ENCODE peak calls at places on chromosomes 4 and X, in six cellular contexts. One of them, this sample, is unnamed.

GRCh38 chrX:153321381-153322105 is at the start of gene PNMA6F:
- DNase-seq in fibroblast of pulmonary artery: no peak
- DNase-seq in WTC11: no peak
- DNase-seq in transverse colon: no peak
- DNase-seq in IMR-90: no peak
- DNase-seq in GM20000: no peak
- DNase-seq in this sample: no peak

GRCh38 chr4:54152846-54153600 is 53.1 kb downstream of the GSX2 start:
- DNase-seq in fibroblast of pulmonary artery: peak; percentile 50
- DNase-seq in WTC11: no peak
- DNase-seq in transverse colon: no peak
- DNase-seq in IMR-90: peak; percentile 63
- DNase-seq in GM20000: no peak
- DNase-seq in this sample: no peak

GRCh38 chrX:109274806-109275205 is 207.1 kb downstream of the GUCY2F start:
- DNase-seq in fibroblast of pulmonary artery: no peak
- DNase-seq in WTC11: no peak
- DNase-seq in transverse colon: no peak
- DNase-seq in IMR-90: no peak
- DNase-seq in GM20000: no peak
- DNase-seq in this sample: no peak

GRCh38 chr4:88981993-88982392 is 75.0 kb downstream of the FAM13A start:
- DNase-seq in fibroblast of pulmonary artery: no peak
- DNase-seq in WTC11: no peak
- DNase-seq in transverse colon: no peak
- DNase-seq in IMR-90: no peak
- DNase-seq in GM20000: no peak
- DNase-seq in this sample: no peak

GRCh38 chr4:2135083-2135482 is 76.0 kb downstream of the NAT8L start:
- DNase-seq in fibroblast of pulmonary artery: peak; percentile 72
- DNase-seq in WTC11: no peak
- DNase-seq in transverse colon: peak; percentile 15
- DNase-seq in IMR-90: peak; percentile 49
- DNase-seq in GM20000: no peak
- DNase-seq in this sample: peak; percentile 62

GRCh38 chr4:151565583-151565982 is 156.6 kb downstream of the FHIP1A start:
- DNase-seq in fibroblast of pulmonary artery: no peak
- DNase-seq in WTC11: no peak
- DNase-seq in transverse colon: no peak
- DNase-seq in IMR-90: no peak
- DNase-seq in GM20000: no peak
- DNase-seq in this sample: no peak

GRCh38 chr4:16264798-16265197 is 38.5 kb upstream of the TAPT1 start:
- DNase-seq in fibroblast of pulmonary artery: peak; percentile 73
- DNase-seq in WTC11: no peak
- DNase-seq in transverse colon: no peak
- DNase-seq in IMR-90: peak; percentile 58
- DNase-seq in GM20000: peak; percentile 57
- DNase-seq in this sample: peak; percentile 10

GRCh38 chrX:13828392-13828791 is 11.5 kb upstream of the GPM6B start:
- DNase-seq in fibroblast of pulmonary artery: peak; percentile 7
- DNase-seq in WTC11: no peak
- DNase-seq in transverse colon: no peak
- DNase-seq in IMR-90: no peak
- DNase-seq in GM20000: no peak
- DNase-seq in this sample: no peak

GRCh38 chr4:2065106-2065930 is 6.2 kb downstream of the NAT8L start:
- DNase-seq in fibroblast of pulmonary artery: no peak
- DNase-seq in WTC11: peak; percentile 6
- DNase-seq in transverse colon: no peak
- DNase-seq in IMR-90: no peak
- DNase-seq in GM20000: no peak
- DNase-seq in this sample: no peak

GRCh38 chr4:112704991-112705845 is 68.3 kb downstream of the LARP7 start:
- DNase-seq in fibroblast of pulmonary artery: peak; percentile 61
- DNase-seq in WTC11: peak; percentile 47
- DNase-seq in transverse colon: peak; percentile 13
- DNase-seq in IMR-90: peak; percentile 58
- DNase-seq in GM20000: peak; percentile 40
- DNase-seq in this sample: no peak

GRCh38 chr4:55636622-55636999 is 513 bp upstream of the NMU start:
- DNase-seq in fibroblast of pulmonary artery: no peak
- DNase-seq in WTC11: peak; percentile 16
- DNase-seq in transverse colon: no peak
- DNase-seq in IMR-90: no peak
- DNase-seq in GM20000: no peak
- DNase-seq in this sample: no peak

GRCh38 chr4:132557660-132558059 is 591.4 kb upstream of the PCDH10 start:
- DNase-seq in fibroblast of pulmonary artery: peak; percentile 1
- DNase-seq in WTC11: no peak
- DNase-seq in transverse colon: no peak
- DNase-seq in IMR-90: no peak
- DNase-seq in GM20000: no peak
- DNase-seq in this sample: no peak

GRCh38 chr4:38266616-38267015 is 306.4 kb downstream of the PTTG2 start:
- DNase-seq in fibroblast of pulmonary artery: no peak
- DNase-seq in WTC11: no peak
- DNase-seq in transverse colon: peak; percentile 39
- DNase-seq in IMR-90: peak; percentile 48
- DNase-seq in GM20000: no peak
- DNase-seq in this sample: peak; percentile 33

GRCh38 chr4:170391066-170391754 is 301.5 kb upstream of the AADAT start:
- DNase-seq in fibroblast of pulmonary artery: peak; percentile 29
- DNase-seq in WTC11: no peak
- DNase-seq in transverse colon: no peak
- DNase-seq in IMR-90: peak; percentile 65
- DNase-seq in GM20000: no peak
- DNase-seq in this sample: no peak

GRCh38 chr4:75169020-75169814 is 236.3 kb downstream of the PARM1 start:
- DNase-seq in fibroblast of pulmonary artery: no peak
- DNase-seq in WTC11: no peak
- DNase-seq in transverse colon: no peak
- DNase-seq in IMR-90: no peak
- DNase-seq in GM20000: no peak
- DNase-seq in this sample: no peak

GRCh38 chrX:41293269-41293668 is 40.7 kb upstream of the DDX3X start:
- DNase-seq in fibroblast of pulmonary artery: peak; percentile 9
- DNase-seq in WTC11: peak; percentile 44
- DNase-seq in transverse colon: no peak
- DNase-seq in IMR-90: no peak
- DNase-seq in GM20000: no peak
- DNase-seq in this sample: peak; percentile 38
- TF ChIP-seq CTCF in fibroblast of pulmonary artery: peak; percentile 6
- TF ChIP-seq CTCF in WTC11: peak; percentile 14
- TF ChIP-seq CTCF in transverse colon: no peak
- TF ChIP-seq CTCF in IMR-90: peak; percentile 13
- TF ChIP-seq CTCF in GM20000: no peak
- TF ChIP-seq CTCF in this sample: peak; percentile 21

DNA sequence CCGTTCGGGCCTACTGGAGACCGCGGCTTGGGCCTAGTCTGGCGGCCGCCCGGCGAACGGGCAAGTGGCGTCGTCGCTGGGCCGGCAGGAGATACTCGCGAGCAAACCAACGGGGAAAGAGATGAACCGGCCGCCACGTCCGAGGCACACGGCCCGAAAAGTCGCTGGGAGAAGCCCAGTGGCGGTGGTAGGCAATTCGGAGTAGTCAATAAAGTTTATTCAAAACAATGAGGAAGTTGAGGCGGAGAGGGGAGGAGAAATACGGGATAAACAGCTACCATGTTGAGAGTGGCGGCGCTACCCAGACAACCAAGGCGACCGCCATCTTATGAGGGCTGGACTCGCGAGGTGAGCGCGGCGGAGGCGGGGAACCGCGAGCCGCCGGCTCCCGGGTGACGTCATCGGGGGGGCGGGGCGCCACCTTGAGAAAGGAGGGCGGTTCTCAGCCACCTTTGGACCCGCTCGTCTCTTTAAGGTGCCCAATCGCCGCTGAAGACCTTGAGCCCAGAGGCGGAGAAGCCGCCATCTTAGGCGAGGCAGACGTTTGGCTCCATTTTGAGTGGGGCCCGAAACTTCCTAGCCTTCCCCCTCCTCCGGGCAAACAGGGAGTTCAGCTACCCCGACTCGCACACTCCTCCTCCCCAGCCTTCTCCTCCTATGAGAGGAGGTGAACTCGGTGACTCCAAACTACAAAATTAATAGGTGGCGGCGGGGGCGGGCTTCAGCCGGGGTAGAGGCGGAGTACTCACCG is at the start of gene PHF8:
- DNase-seq in fibroblast of pulmonary artery: peak; percentile 95
- DNase-seq in WTC11: peak; percentile 93
- DNase-seq in transverse colon: peak; percentile 96
- DNase-seq in IMR-90: peak; percentile 92
- DNase-seq in GM20000: peak; percentile 85
- DNase-seq in this sample: peak; percentile 95
- TF ChIP-seq CTCF in fibroblast of pulmonary artery: no peak
- TF ChIP-seq CTCF in WTC11: no peak
- TF ChIP-seq CTCF in transverse colon: no peak
- TF ChIP-seq CTCF in IMR-90: no peak
- TF ChIP-seq CTCF in GM20000: no peak
- TF ChIP-seq CTCF in this sample: no peak

GRCh38 chr4:150238591-150238990 is 160.3 kb downstream of the DCLK2 start:
- DNase-seq in fibroblast of pulmonary artery: no peak
- DNase-seq in WTC11: no peak
- DNase-seq in transverse colon: no peak
- DNase-seq in IMR-90: peak; percentile 38
- DNase-seq in GM20000: no peak
- DNase-seq in this sample: no peak

GRCh38 chr4:150243932-150244331 is 165.7 kb downstream of the DCLK2 start:
- DNase-seq in fibroblast of pulmonary artery: no peak
- DNase-seq in WTC11: no peak
- DNase-seq in transverse colon: no peak
- DNase-seq in IMR-90: no peak
- DNase-seq in GM20000: no peak
- DNase-seq in this sample: no peak

GRCh38 chr4:150244600-150244999 is 166.4 kb downstream of the DCLK2 start:
- DNase-seq in fibroblast of pulmonary artery: peak; percentile 51
- DNase-seq in WTC11: no peak
- DNase-seq in transverse colon: no peak
- DNase-seq in IMR-90: peak; percentile 78
- DNase-seq in GM20000: no peak
- DNase-seq in this sample: no peak

GRCh38 chr4:150240011-150240410 is 161.8 kb downstream of the DCLK2 start:
- DNase-seq in fibroblast of pulmonary artery: no peak
- DNase-seq in WTC11: no peak
- DNase-seq in transverse colon: no peak
- DNase-seq in IMR-90: no peak
- DNase-seq in GM20000: no peak
- DNase-seq in this sample: no peak

DNA sequence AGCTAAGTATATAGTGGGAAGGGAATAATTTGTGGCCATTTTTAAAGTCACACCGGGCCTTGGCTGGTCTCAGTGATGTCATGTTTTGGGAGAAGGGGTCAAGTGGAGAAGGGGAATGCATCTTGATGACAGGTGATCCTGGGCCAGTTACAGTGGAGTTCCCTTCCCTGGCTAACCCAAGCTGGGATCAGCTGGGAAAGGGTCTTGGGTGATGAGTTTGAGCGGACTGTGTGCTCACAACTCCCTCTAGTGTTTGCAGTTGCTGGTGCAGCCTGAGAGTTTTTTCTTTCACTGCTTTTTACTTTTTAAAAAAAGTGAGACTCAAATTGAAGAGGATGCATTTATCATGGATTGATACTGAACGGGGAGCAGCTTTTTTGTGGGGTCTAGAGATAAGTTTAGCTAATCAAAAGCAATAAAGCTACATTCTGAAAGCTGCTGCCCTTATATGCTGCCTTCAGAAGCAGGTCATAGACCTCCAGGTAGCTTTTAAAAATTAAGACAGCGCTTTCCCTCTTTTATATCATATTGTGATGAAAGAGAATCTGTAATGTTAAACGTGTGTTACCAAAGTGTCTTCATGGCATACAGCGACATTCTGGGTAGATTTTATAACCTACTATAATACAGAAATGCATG is 164.7 kb downstream of the DCLK2 start:
- DNase-seq in fibroblast of pulmonary artery: peak; percentile 66
- DNase-seq in WTC11: peak; percentile 61
- DNase-seq in transverse colon: no peak
- DNase-seq in IMR-90: peak; percentile 60
- DNase-seq in GM20000: peak; percentile 61
- DNase-seq in this sample: peak; percentile 27
- TF ChIP-seq CTCF in fibroblast of pulmonary artery: peak; percentile 97
- TF ChIP-seq CTCF in WTC11: peak; percentile 87
- TF ChIP-seq CTCF in transverse colon: peak; percentile 85
- TF ChIP-seq CTCF in IMR-90: peak; percentile 86
- TF ChIP-seq CTCF in GM20000: peak; percentile 73
- TF ChIP-seq CTCF in this sample: peak; percentile 89

GRCh38 chr4:48683784-48684666 is 96.1 kb downstream of the FRYL start:
- DNase-seq in fibroblast of pulmonary artery: no peak
- DNase-seq in WTC11: no peak
- DNase-seq in transverse colon: no peak
- DNase-seq in IMR-90: no peak
- DNase-seq in GM20000: peak; percentile 17
- DNase-seq in this sample: no peak

GRCh38 chr4:48680848-48681568 is 99.1 kb downstream of the FRYL start:
- DNase-seq in fibroblast of pulmonary artery: no peak
- DNase-seq in WTC11: no peak
- DNase-seq in transverse colon: no peak
- DNase-seq in IMR-90: no peak
- DNase-seq in GM20000: no peak
- DNase-seq in this sample: no peak

GRCh38 chr4:48686369-48686768 is 93.7 kb downstream of the FRYL start:
- DNase-seq in fibroblast of pulmonary artery: no peak
- DNase-seq in WTC11: no peak
- DNase-seq in transverse colon: no peak
- DNase-seq in IMR-90: no peak
- DNase-seq in GM20000: no peak
- DNase-seq in this sample: no peak

GRCh38 chr4:48687313-48687712 is 92.8 kb downstream of the FRYL start:
- DNase-seq in fibroblast of pulmonary artery: no peak
- DNase-seq in WTC11: no peak
- DNase-seq in transverse colon: no peak
- DNase-seq in IMR-90: no peak
- DNase-seq in GM20000: no peak
- DNase-seq in this sample: no peak

DNA sequence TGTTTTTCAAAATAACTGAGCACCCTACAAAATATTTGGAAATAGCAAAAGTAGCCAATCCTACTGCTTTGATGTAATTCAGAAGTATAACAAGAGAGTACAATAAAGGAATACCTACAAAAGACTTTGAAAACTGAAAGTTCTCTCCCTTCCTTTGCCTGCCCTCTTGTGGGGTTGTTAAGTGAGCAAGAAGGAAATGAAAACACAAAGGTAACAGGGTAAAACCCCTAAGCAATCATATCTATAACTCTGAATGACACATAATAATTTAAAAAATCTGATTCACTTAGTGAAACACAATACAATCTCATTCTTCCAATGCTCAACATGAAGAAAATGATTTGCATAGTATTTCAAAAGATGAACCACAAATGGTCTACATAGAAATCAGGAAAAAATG is 98.2 kb downstream of the FRYL start:
- DNase-seq in fibroblast of pulmonary artery: peak; percentile 71
- DNase-seq in WTC11: no peak
- DNase-seq in transverse colon: no peak
- DNase-seq in IMR-90: peak; percentile 52
- DNase-seq in GM20000: peak; percentile 46
- DNase-seq in this sample: peak; percentile 30
- TF ChIP-seq CTCF in fibroblast of pulmonary artery: peak; percentile 58
- TF ChIP-seq CTCF in WTC11: no peak
- TF ChIP-seq CTCF in transverse colon: peak; percentile 11
- TF ChIP-seq CTCF in IMR-90: peak; percentile 56
- TF ChIP-seq CTCF in GM20000: no peak
- TF ChIP-seq CTCF in this sample: peak; percentile 68

This sample was measured in activated CD8-positive, alpha-beta T cell treated with anti-CD3 and anti-CD28 coated beads for 36 hours.